ENCODE peak calls at places on chromosomes 4 and X, in eight cellular contexts. Y is A673, Z is H9, T is right atrium auricular region, G is left ventricle myocardium inferior, F is uterus, M is transverse colon, A is heart right ventricle. N is an unnamed sample. For H3K4me1, the result is how much of the 10 kb centered on the place peaks cover.

GRCh38 chr4:89312066-89312465 is 4.5 kb upstream of the GPRIN3 start:
- DNase-seq in Z (no peak), A (no peak), M (no peak), F (no peak), G (no peak), Y (no peak), T (no peak), N (no peak)

GRCh38 chr4:30743897-30744296 is 23.7 kb downstream of the PCDH7 start:
- DNase-seq in G (no peak), F (no peak), M (no peak), A (no peak), Y (no peak), T (no peak), Z (no peak), N (no peak)

GRCh38 chr4:184265566-184266351 is 48.1 kb upstream of the ENPP6 start:
- DNase-seq in Y (peak), G (no peak), A (no peak), F (no peak), Z (no peak), M (peak), T (peak), N (peak)

GRCh38 chrX:63503541-63503940 is 152.4 kb upstream of the SPIN4 start:
- DNase-seq in T (no peak), F (no peak), Y (peak), G (no peak), A (no peak), Z (peak), M (no peak), N (no peak)

GRCh38 chrX:42149786-42150185 is 226.4 kb upstream of the CASK start:
- DNase-seq in T (no peak), M (no peak), Y (no peak), A (no peak), G (no peak), Z (no peak), F (no peak), N (no peak)

GRCh38 chrX:71618303-71618721 is at the start of gene CXCR3:
- DNase-seq in Y (no peak), F (no peak), A (peak), T (no peak), Z (no peak), M (peak), G (peak), N (no peak)

GRCh38 chr4:7005571-7005970 is 37.6 kb upstream of the TADA2B start:
- DNase-seq in Z (no peak), G (no peak), T (no peak), F (no peak), A (no peak), Y (no peak), M (no peak), N (no peak)

GRCh38 chr4:18937080-18937479 is 915.5 kb upstream of the LCORL start:
- DNase-seq in F (no peak), Z (no peak), M (no peak), G (no peak), T (no peak), A (no peak), Y (no peak), N (no peak)

GRCh38 chr4:187380181-187380581 is 615.4 kb upstream of the ZFP42 start:
- DNase-seq in F (no peak), M (peak), G (no peak), T (no peak), Z (peak), Y (peak), A (no peak), N (no peak)

GRCh38 chrX:56385336-56385735 is 153.2 kb downstream of the KLF8 start:
- DNase-seq in Z (no peak), A (no peak), G (no peak), T (no peak), M (no peak), F (no peak), Y (no peak), N (no peak)

GRCh38 chr4:80365928-80366327 is 30.4 kb downstream of the CFAP299 start:
- DNase-seq in G (no peak), T (no peak), F (no peak), Z (peak), M (peak), Y (peak), A (no peak), N (no peak)

GRCh38 chrX:133335027-133335426 is 80.3 kb downstream of the GPC4 start:
- DNase-seq in Z (no peak), T (no peak), G (no peak), F (peak), A (peak), Y (peak), M (peak), N (no peak)

GRCh38 chr4:38663021-38663800 is 788 bp upstream of the KLF3 start:
- DNase-seq in F (peak), A (peak), G (no peak), T (no peak), Z (peak), M (no peak), Y (no peak), N (no peak)

GRCh38 chr4:108345862-108346530 is 177.3 kb upstream of the LEF1 start:
- DNase-seq in F (no peak), M (no peak), Z (no peak), T (no peak), Y (no peak), A (no peak), G (no peak), N (peak)

GRCh38 chr4:113052379-113052951 is 3.0 kb downstream of the ANK2 start:
- DNase-seq in Z (no peak), T (no peak), A (no peak), G (no peak), Y (no peak), F (no peak), M (no peak), N (peak)

GRCh38 chrX:78104447-78105176 is 564 bp downstream of the PGK1 start:
- DNase-seq in T (peak), F (peak), Z (no peak), M (peak), G (peak), Y (peak), A (peak), N (peak)

GRCh38 chrX:56233100-56233499 is 944 bp downstream of the KLF8 start:
- DNase-seq in F (peak), T (no peak), Z (peak), Y (no peak), M (no peak), G (no peak), A (no peak), N (no peak)

DNA sequence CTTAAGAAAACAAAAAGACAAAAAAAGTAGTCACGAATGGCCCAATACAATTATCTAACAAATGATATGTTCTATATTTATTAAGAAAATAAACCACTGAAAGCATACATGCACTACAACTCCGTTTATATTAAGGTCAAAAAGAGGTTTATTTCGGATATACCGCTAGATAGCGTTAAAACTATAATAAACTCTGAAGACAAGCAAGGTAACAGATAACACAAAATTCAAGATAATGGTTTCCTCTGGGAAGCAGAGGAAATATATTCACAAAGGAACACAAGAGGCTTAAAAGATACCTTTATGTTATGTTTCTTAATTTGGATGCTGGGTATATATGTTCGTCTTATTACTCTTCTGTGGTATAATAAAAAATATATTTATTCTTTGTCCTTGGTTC is 4.7 kb upstream of the FAM200B start:
- DNase-seq in A (no peak), M (no peak), F (no peak), G (no peak), Y (no peak), Z (no peak), T (no peak), N (no peak)
- H3K4me1 ChIP-seq in A (under half), M (under half), F (under half), G (under half), Y (under half), Z (under half), T (under half), N (under half)

GRCh38 chr4:83241132-83241531 is 43.5 kb downstream of the COQ2 start:
- DNase-seq in T (no peak), M (no peak), G (no peak), F (no peak), Y (no peak), Z (no peak), A (no peak), N (no peak)
- H3K27ac ChIP-seq in T (no peak), M (peak), G (no peak), F (no peak), Y (no peak), Z (no peak), A (no peak), N (no peak)

DNA sequence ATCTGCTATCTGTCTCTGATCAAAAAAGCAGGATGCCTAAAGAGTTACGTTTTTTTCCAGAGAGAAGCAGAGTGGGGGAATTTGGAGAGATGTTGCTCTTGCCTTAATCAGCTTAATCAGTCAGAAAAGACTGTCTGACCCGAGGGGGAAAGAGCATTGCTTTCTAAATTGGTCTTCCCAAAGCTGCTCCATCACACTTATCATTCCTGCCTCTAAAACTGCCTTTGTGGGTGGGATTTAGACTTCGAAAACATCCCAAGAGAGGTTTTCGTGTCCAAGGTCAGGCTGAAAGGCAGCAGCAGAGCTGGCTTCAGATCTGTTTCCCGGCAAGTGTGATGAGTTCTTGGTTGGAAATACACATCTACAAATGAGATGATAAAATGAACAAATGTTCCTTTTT is 155.2 kb downstream of the SH2D1A start:
- DNase-seq in A (no peak), Z (no peak), M (no peak), T (no peak), Y (no peak), F (no peak), G (no peak), N (no peak)
- H3K4me1 ChIP-seq in A (under half), Z (under half), M (under half), T (under half), Y (under half), F (under half), G (under half), N (under half)

DNA sequence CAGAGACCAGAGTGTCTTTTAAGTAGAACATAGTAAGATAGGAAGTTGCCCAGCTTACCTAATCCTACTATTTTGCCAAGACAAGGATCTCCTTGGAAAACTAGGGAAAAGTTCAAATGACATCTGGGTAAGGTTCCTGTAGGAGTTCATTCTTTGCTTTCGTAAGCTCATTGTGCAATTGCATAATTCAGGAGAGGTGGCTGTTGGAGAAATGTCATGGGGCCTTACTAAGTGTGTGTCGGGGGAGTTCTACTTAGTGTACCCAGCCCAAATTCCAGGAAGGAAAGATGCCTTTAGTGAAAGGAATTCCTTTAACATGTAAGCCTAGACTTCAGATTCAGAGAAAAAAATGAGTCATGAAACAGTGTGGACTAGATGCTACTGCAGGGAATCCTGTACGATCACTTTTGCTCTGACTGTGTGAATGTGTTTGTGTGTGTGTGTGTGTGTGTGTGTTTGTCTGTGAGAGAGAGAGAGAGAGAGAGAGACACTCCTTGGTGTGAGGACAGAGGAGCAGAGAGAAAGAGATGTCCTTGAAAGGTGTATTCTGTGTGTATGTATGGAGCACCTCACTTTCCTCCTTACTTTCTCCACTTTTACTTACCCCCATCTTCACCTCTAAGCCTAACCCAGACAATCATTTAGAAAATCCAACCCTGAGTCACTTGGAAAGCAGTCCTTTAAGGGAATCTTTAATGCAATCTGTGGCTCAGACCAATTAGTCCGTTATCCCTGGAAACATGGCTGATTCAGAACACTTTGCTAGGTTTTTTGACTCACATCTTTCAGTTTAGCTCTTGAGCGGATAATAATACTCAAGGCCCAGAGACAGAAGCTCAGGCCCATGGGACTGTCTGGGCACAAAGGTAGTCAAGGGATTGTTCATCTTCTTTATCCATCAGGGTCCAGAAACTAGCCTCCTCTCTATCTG is 114.5 kb upstream of the ACSL4 start:
- DNase-seq in Y (no peak), M (no peak), G (no peak), F (peak), A (no peak), T (no peak), Z (no peak), N (no peak)
- H3K27ac ChIP-seq in Y (peak), M (no peak), G (no peak), F (peak), A (no peak), T (no peak), Z (no peak), N (peak)

GRCh38 chr4:42641696-42642095 is 15.2 kb downstream of the ATP8A1 start:
- DNase-seq in Y (no peak), Z (no peak), F (no peak), M (no peak), A (no peak), T (no peak), G (no peak), N (no peak)
- H3K4me1 ChIP-seq in Y (under half), Z (under half), F (under half), M (half or more), A (under half), T (under half), G (half or more), N (under half)

GRCh38 chr4:786074-786741 is 39.7 kb downstream of the CPLX1 start:
- DNase-seq in M (no peak), Y (no peak), Z (no peak), F (no peak), A (no peak), T (no peak), G (no peak), N (no peak)
- H3K27ac ChIP-seq in M (peak), Y (no peak), Z (no peak), F (peak), A (peak), T (peak), G (peak), N (no peak)